ENCODE peak calls at places on chromosome 3, in four cellular contexts. P is upper lobe of right lung, M is mucosa of descending colon, H is fibroblast of lung. X is an unnamed sample.

GRCh38 chr3:171358171-171358890 is 101.9 kb downstream of the TNIK start:
- DNase-seq in M (no peak), P (no peak), H (peak; percentile 69), X (no peak)

GRCh38 chr3:43153189-43154083 is 47.6 kb upstream of the POMGNT2 start:
- DNase-seq in H (peak; percentile 72), P (peak; percentile 63), M (peak; percentile 45), X (peak; percentile 57)

GRCh38 chr3:33060609-33061337 is 36.2 kb downstream of the GLB1 start:
- DNase-seq in P (no peak), H (no peak), M (peak; percentile 30), X (no peak)

GRCh38 chr3:143124683-143125520 is 5.3 kb downstream of the CHST2 start:
- DNase-seq in M (no peak), H (no peak), P (no peak), X (no peak)

GRCh38 chr3:78645628-78646310 is 1122.0 kb downstream of the ROBO1 start:
- DNase-seq in P (no peak), H (peak; percentile 72), M (peak; percentile 43), X (no peak)

GRCh38 chr3:54900954-54901591 is 26.8 kb downstream of the LRTM1 start:
- DNase-seq in M (no peak), P (no peak), H (peak; percentile 58), X (peak; percentile 23)

GRCh38 chr3:183309276-183309675 is 56.2 kb downstream of the B3GNT5 start:
- DNase-seq in P (no peak), H (no peak), M (peak; percentile 81), X (peak; percentile 62)

GRCh38 chr3:61663728-61664492 is 102.5 kb downstream of the PTPRG start:
- DNase-seq in P (no peak), H (peak; percentile 96), M (no peak), X (no peak)

GRCh38 chr3:197746214-197746613 is 3.5 kb upstream of the FYTTD1 start:
- DNase-seq in P (no peak), H (no peak), M (no peak), X (no peak)

GRCh38 chr3:157280786-157281185 is 120.8 kb upstream of the CCNL1 start:
- DNase-seq in M (no peak), H (no peak), P (no peak), X (no peak)

GRCh38 chr3:189786479-189787064 is 155.4 kb downstream of the TP63 start:
- DNase-seq in H (no peak), M (no peak), P (no peak), X (no peak)

GRCh38 chr3:16181361-16181760 is 6.9 kb downstream of the GALNT15 start:
- DNase-seq in P (peak; percentile 72), M (peak; percentile 17), H (no peak), X (peak; percentile 50)

GRCh38 chr3:173709026-173709425 is 311.5 kb downstream of the NLGN1 start:
- DNase-seq in P (no peak), H (peak; percentile 91), M (no peak), X (no peak)

GRCh38 chr3:84968701-84969235 is 10.0 kb downstream of the CADM2 start:
- DNase-seq in P (no peak), H (no peak), M (no peak), X (no peak)

GRCh38 chr3:9028134-9028533 is 64.9 kb upstream of the RAD18 start:
- DNase-seq in M (peak; percentile 69), P (peak; percentile 91), H (peak; percentile 77), X (peak; percentile 95)

GRCh38 chr3:122800031-122800430 is 5.2 kb downstream of the SLC49A4 start:
- DNase-seq in M (no peak), H (no peak), P (no peak), X (no peak)

GRCh38 chr3:46965151-46965550 is 11.4 kb downstream of the CCDC12 start:
- DNase-seq in P (no peak), M (no peak), H (no peak), X (no peak)

GRCh38 chr3:52685705-52686691 is at the start of the genes GNL3 and PBRM1:
- DNase-seq in H (peak; percentile 97), P (peak; percentile 97), M (peak; percentile 94), X (peak; percentile 92)
- H3K4me1 ChIP-seq in H (peaks cover 17% of the 10 kb centered on the region), P (peaks cover 32% of the 10 kb centered on the region), M (peaks cover 27% of the 10 kb centered on the region), X (peaks cover 66% of the 10 kb centered on the region)

DNA sequence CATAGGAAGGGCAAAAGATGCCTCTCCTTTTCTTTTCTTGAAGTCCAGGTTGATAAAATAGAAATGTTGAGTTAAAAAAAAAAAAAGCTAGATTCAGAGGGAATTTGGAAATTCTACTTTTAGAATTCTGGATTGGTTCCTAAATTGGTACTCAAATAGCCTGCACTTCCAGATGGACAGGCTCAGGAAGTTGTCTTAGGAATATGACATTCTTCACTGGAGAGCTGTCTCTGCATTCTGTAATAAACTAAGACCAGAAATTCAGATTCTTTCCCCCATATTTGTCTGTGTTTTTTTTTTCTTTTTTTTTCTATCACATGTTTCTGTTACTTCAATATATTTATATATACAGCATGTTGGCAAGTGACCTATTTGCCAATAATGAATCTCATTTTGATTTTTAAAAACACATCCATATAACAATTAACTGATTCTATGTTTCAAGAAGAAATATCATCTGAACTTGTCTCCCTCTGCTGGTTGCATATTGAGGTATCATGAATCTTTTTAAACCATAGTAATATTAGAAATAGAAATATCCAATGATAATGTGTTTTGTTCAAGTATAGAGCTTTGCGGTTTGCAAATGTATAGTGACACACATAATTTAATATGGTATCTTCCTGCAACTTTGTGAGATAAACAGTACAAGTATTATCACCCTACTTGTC is 8.5 kb upstream of the LSAMP start:
- DNase-seq in P (no peak), H (no peak), M (no peak), X (no peak)
- TF ChIP-seq CTCF in P (peak; percentile 27), H (no peak), M (no peak), X (no peak)

GRCh38 chr3:129013491-129013891 is 12.4 kb downstream of the EFCC1 start:
- DNase-seq in P (no peak), H (no peak), M (no peak), X (no peak)
- H3K4me1 ChIP-seq in P (peaks cover 47% of the 10 kb centered on the region), H (no peaks in the 10 kb centered on the region), M (peaks cover 22% of the 10 kb centered on the region), X (peaks cover 58% of the 10 kb centered on the region)

GRCh38 chr3:111728566-111728935 is 130.5 kb upstream of the PHLDB2 start:
- DNase-seq in H (peak; percentile 80), M (no peak), P (no peak), X (no peak)

GRCh38 chr3:111724694-111725093 is 129.5 kb upstream of the ZBED2 start:
- DNase-seq in M (no peak), H (no peak), P (no peak), X (no peak)

GRCh38 chr3:111727843-111728565 is 131.1 kb upstream of the PHLDB2 start:
- DNase-seq in M (no peak), H (no peak), P (no peak), X (no peak)

GRCh38 chr3:111725706-111726105 is 130.6 kb upstream of the ZBED2 start:
- DNase-seq in M (no peak), H (peak; percentile 79), P (no peak), X (no peak)

GRCh38 chr3:111726788-111727305 is 131.7 kb upstream of the ZBED2 start:
- DNase-seq in M (no peak), H (no peak), P (no peak), X (no peak)
- TF ChIP-seq CTCF in M (no peak), H (no peak), P (no peak), X (no peak)

GRCh38 chr3:4826237-4827100 is 152.8 kb upstream of the BHLHE40 start:
- DNase-seq in M (peak; percentile 78), P (peak; percentile 83), H (peak; percentile 77), X (peak; percentile 85)

GRCh38 chr3:4829031-4829394 is 150.2 kb upstream of the BHLHE40 start:
- DNase-seq in M (no peak), H (peak; percentile 56), P (no peak), X (no peak)

GRCh38 chr3:4827767-4828166 is 151.5 kb upstream of the BHLHE40 start:
- DNase-seq in M (no peak), H (no peak), P (no peak), X (no peak)

GRCh38 chr3:4830586-4830914 is 148.7 kb upstream of the BHLHE40 start:
- DNase-seq in P (no peak), H (no peak), M (no peak), X (no peak)

DNA sequence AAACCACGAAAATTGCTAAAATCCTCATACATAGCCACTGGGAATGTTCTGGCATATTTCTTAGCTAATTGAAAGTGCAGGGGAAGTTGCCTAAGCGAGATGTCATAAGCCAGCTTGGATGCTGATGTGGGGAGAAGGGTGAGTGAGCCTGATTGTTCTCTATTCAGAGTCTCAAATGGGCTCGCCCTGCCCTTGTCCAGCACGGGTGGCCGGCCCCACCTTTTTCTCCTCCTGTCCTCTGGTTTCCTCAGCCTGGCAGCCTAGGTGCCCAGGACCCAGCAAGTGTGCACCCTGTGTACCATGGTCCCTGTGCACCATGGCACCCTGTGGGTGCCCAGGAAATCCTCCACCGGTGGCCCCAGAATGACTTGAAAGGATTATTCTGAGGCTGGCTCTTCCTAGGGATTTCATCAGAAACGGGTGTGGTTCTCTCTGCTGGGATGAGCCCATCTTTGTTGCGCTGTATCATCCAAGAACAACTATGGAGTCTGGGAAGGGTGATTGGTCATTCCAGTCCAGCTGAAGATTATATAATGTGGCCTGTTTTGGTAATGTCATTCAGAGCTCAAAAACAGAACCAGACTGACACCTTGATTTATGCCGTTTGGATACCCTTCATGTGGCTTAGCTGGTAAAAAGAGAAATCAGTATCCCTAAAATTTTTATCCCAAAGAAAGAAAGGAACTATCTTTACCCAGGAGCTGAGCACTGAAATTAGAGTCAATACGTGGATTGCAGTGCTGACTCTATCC is 150.8 kb upstream of the BHLHE40 start:
- DNase-seq in M (no peak), P (no peak), H (peak; percentile 93), X (peak; percentile 33)
- H3K4me1 ChIP-seq in M (peaks cover 35% of the 10 kb centered on the region), P (peaks cover 70% of the 10 kb centered on the region), H (peaks cover 14% of the 10 kb centered on the region), X (peaks cover 55% of the 10 kb centered on the region)

X was measured in left ventricle myocardium inferior.